ENCODE peak calls at places on chromosomes 6 and 20, in six cellular contexts. S, T, B, G, U and I are unnamed samples.
A peak's percentile ranks its signal among the peaks of the same experiment; 100 is the strongest.

GRCh38 chr20:52494244-52494643 is 302.7 kb upstream of the ZFP64 start:
- DNase-seq in S (peak; percentile 49), T (no peak), B (no peak), G (peak; percentile 55), U (peak; percentile 48), I (no peak)

GRCh38 chr20:18007534-18008292 is 38.9 kb downstream of the MGME1 start:
- DNase-seq in S (peak; percentile 54), T (no peak), B (no peak), G (no peak), U (peak; percentile 22), I (no peak)

GRCh38 chr6:155084431-155085123 is 89.5 kb downstream of the TIAM2 start:
- DNase-seq in S (no peak), T (no peak), B (no peak), G (no peak), U (peak; percentile 16), I (no peak)

GRCh38 chr6:40957616-40958492 is 81.2 kb downstream of the UNC5CL start:
- DNase-seq in S (no peak), T (no peak), B (no peak), G (peak; percentile 51), U (peak; percentile 84), I (no peak)

GRCh38 chr6:121800047-121800446 is 364.6 kb downstream of the GJA1 start:
- DNase-seq in S (no peak), T (no peak), B (no peak), G (no peak), U (no peak), I (no peak)

GRCh38 chr6:137536104-137536773 is 42.0 kb upstream of the OLIG3 start:
- DNase-seq in S (no peak), T (no peak), B (no peak), G (no peak), U (no peak), I (no peak)

GRCh38 chr6:35368038-35368887 is 25.9 kb downstream of the PPARD start:
- DNase-seq in S (no peak), T (no peak), B (no peak), G (peak; percentile 55), U (peak; percentile 95), I (no peak)

GRCh38 chr20:36405255-36405654 is 99.1 kb downstream of the DLGAP4 start:
- DNase-seq in S (no peak), T (no peak), B (no peak), G (no peak), U (no peak), I (no peak)

GRCh38 chr6:659716-660581 is 3.0 kb upstream of the HUS1B start:
- DNase-seq in S (no peak), T (no peak), B (no peak), G (no peak), U (no peak), I (no peak)

GRCh38 chr20:31663838-31664695 is 26.4 kb downstream of the COX4I2 start:
- DNase-seq in S (peak; percentile 57), T (no peak), B (peak; percentile 65), G (no peak), U (no peak), I (peak; percentile 31)

GRCh38 chr20:13857961-13858360 is 73.1 kb downstream of the NDUFAF5 start:
- DNase-seq in S (no peak), T (no peak), B (no peak), G (no peak), U (no peak), I (no peak)

GRCh38 chr20:25686081-25687077 is 10.3 kb downstream of the ZNF337 start:
- DNase-seq in S (no peak), T (no peak), B (no peak), G (no peak), U (no peak), I (no peak)

GRCh38 chr6:144736763-144737162 is 451.6 kb downstream of the UTRN start:
- DNase-seq in S (no peak), T (no peak), B (peak; percentile 92), G (no peak), U (no peak), I (no peak)

GRCh38 chr6:153801917-153802316 is 237.1 kb upstream of the OPRM1 start:
- DNase-seq in S (no peak), T (no peak), B (no peak), G (no peak), U (no peak), I (no peak)

GRCh38 chr20:63809856-63810255 is 21.2 kb downstream of the ZBTB46 start:
- DNase-seq in S (no peak), T (no peak), B (no peak), G (no peak), U (no peak), I (no peak)

GRCh38 chr6:70280462-70280861 is 22.4 kb downstream of the COL9A1 start:
- DNase-seq in S (no peak), T (no peak), B (peak; percentile 62), G (no peak), U (no peak), I (peak; percentile 42)

GRCh38 chr6:7697820-7698623 is 27.9 kb upstream of the BMP6 start:
- DNase-seq in S (no peak), T (no peak), B (no peak), G (peak; percentile 49), U (peak; percentile 97), I (no peak)

GRCh38 chr20:18225652-18226051 is 62.7 kb upstream of the ZNF133 start:
- DNase-seq in S (no peak), T (no peak), B (no peak), G (peak; percentile 15), U (peak; percentile 60), I (no peak)

GRCh38 chr6:114524081-114524480 is 181.3 kb upstream of the HS3ST5 start:
- DNase-seq in S (no peak), T (no peak), B (no peak), G (no peak), U (no peak), I (no peak)

GRCh38 chr6:142946924-142947701 is 2.1 kb upstream of the HIVEP2 start:
- DNase-seq in S (peak; percentile 82), T (peak; percentile 73), B (no peak), G (peak; percentile 81), U (peak; percentile 73), I (no peak)

GRCh38 chr20:57716202-57716601 is 6.4 kb upstream of the PMEPA1 start:
- DNase-seq in S (no peak), T (no peak), B (no peak), G (peak; percentile 76), U (peak; percentile 53), I (no peak)

GRCh38 chr6:17536586-17536985 is 63.5 kb upstream of the FAM8A1 start:
- DNase-seq in S (no peak), T (no peak), B (no peak), G (no peak), U (no peak), I (no peak)

GRCh38 chr20:62015445-62016288 is 50.0 kb downstream of the TAF4 start:
- DNase-seq in S (no peak), T (no peak), B (no peak), G (no peak), U (no peak), I (no peak)

GRCh38 chr6:155377061-155377460 is 62.8 kb upstream of the TFB1M start:
- DNase-seq in S (no peak), T (no peak), B (no peak), G (peak; percentile 68), U (peak; percentile 88), I (no peak)

GRCh38 chr6:20377623-20378265 is 23.9 kb upstream of the E2F3 start:
- DNase-seq in S (no peak), T (no peak), B (no peak), G (peak; percentile 53), U (peak; percentile 79), I (no peak)

GRCh38 chr6:120652506-120652905 is 681.8 kb downstream of the TBC1D32 start:
- DNase-seq in S (no peak), T (no peak), B (no peak), G (no peak), U (no peak), I (no peak)

GRCh38 chr6:126804255-126805064 is 314.0 kb upstream of the RSPO3 start:
- DNase-seq in S (no peak), T (no peak), B (peak; percentile 32), G (peak; percentile 50), U (peak; percentile 78), I (no peak)

GRCh38 chr6:147941143-147941542 is 401.5 kb upstream of the SASH1 start:
- DNase-seq in S (no peak), T (no peak), B (no peak), G (no peak), U (no peak), I (no peak)

GRCh38 chr6:157226026-157226639 is 97.2 kb downstream of the TMEM242 start:
- DNase-seq in S (no peak), T (no peak), B (no peak), G (no peak), U (peak; percentile 96), I (no peak)

GRCh38 chr20:61882716-61883615 is 182.7 kb downstream of the TAF4 start:
- DNase-seq in S (no peak), T (no peak), B (no peak), G (no peak), U (no peak), I (no peak)

GRCh38 chr6:53290547-53291510 is 57.9 kb downstream of the ELOVL5 start:
- DNase-seq in S (no peak), T (peak; percentile 29), B (no peak), G (no peak), U (peak; percentile 21), I (no peak)

GRCh38 chr6:136334465-136334846 is 44.8 kb upstream of the BCLAF1 start:
- DNase-seq in S (no peak), T (no peak), B (no peak), G (no peak), U (no peak), I (no peak)

GRCh38 chr6:113645576-113645970 is 211.6 kb upstream of the MARCKS start:
- DNase-seq in S (peak; percentile 64), T (no peak), B (no peak), G (peak; percentile 32), U (peak; percentile 92), I (no peak)

GRCh38 chr6:29678114-29678513 is 2.8 kb downstream of the ZFP57 start:
- DNase-seq in S (no peak), T (no peak), B (no peak), G (no peak), U (no peak), I (no peak)